ENCODE peak calls at places on chromosomes 5 and 9, in five cellular contexts. R is K562, X is GM12878, T is GM12892, I is H1. U is an unnamed sample.

GRCh38 chr5:149917073-149917676 is 27.4 kb downstream of the PDE6A start:
- DNase-seq in I (no peak), X (no peak), T (no peak), R (no peak), U (no peak)

GRCh38 chr5:159442210-159442850 is 112.0 kb upstream of the IL12B start:
- DNase-seq in X (no peak), I (peak; percentile 52), R (no peak), T (no peak), U (no peak)

GRCh38 chr5:56432326-56432725 is 199.2 kb upstream of the ANKRD55 start:
- DNase-seq in T (no peak), I (no peak), X (no peak), R (no peak), U (no peak)

GRCh38 chr5:108212775-108213346 is 169.0 kb downstream of the FBXL17 start:
- DNase-seq in X (no peak), I (no peak), T (no peak), R (no peak), U (no peak)

GRCh38 chr5:138724470-138725146 is 28.6 kb upstream of the CTNNA1 start:
- DNase-seq in X (no peak), T (no peak), R (no peak), I (peak; percentile 53), U (no peak)

GRCh38 chr5:125198270-125198974 is 452.0 kb upstream of the ZNF608 start:
- DNase-seq in I (no peak), T (no peak), X (no peak), R (no peak), U (no peak)

GRCh38 chr9:27538668-27539067 is 9.1 kb upstream of the MOB3B start:
- DNase-seq in T (no peak), R (no peak), X (no peak), I (no peak), U (no peak)

GRCh38 chr5:134541736-134542376 is 16.4 kb downstream of the JADE2 start:
- DNase-seq in T (no peak), R (peak; percentile 53), I (peak; percentile 85), X (no peak), U (no peak)

GRCh38 chr9:109473329-109473728 is 24.8 kb downstream of the PTPN3 start:
- DNase-seq in T (no peak), I (no peak), R (no peak), X (no peak), U (no peak)

GRCh38 chr9:111979561-111979960 is 82.9 kb downstream of the UGCG start:
- DNase-seq in T (no peak), R (no peak), I (no peak), X (no peak), U (no peak)

GRCh38 chr9:118871531-118871930 is 497.7 kb downstream of the BRINP1 start:
- DNase-seq in X (no peak), T (no peak), R (no peak), I (no peak), U (no peak)

GRCh38 chr5:87258507-87258906 is 9.2 kb upstream of the RASA1 start:
- DNase-seq in T (no peak), I (no peak), R (no peak), X (no peak), U (no peak)

GRCh38 chr9:99803694-99804093 is 18.0 kb upstream of the NR4A3 start:
- DNase-seq in R (no peak), I (no peak), X (no peak), T (no peak), U (no peak)

GRCh38 chr5:34552129-34552528 is 104.0 kb upstream of the RAI14 start:
- DNase-seq in I (no peak), R (no peak), X (no peak), T (no peak), U (no peak)

GRCh38 chr5:4614088-4614487 is 526.0 kb upstream of the ADAMTS16 start:
- DNase-seq in I (no peak), T (no peak), X (no peak), R (no peak), U (no peak)

GRCh38 chr5:134464988-134465855 is 53.5 kb upstream of the CDKN2AIPNL start:
- DNase-seq in I (no peak), X (peak; percentile 43), T (no peak), R (peak; percentile 10), U (no peak)

GRCh38 chr5:4661326-4661725 is 478.8 kb upstream of the ADAMTS16 start:
- DNase-seq in R (no peak), I (no peak), T (no peak), X (no peak), U (no peak)

GRCh38 chr5:111070272-111071134 is 1.0 kb upstream of the TSLP start:
- DNase-seq in T (no peak), R (no peak), X (no peak), I (peak; percentile 74), U (no peak)

GRCh38 chr5:172721455-172722308 is 49.3 kb downstream of the DUSP1 start:
- DNase-seq in I (no peak), R (no peak), T (no peak), X (no peak), U (no peak)

GRCh38 chr5:67515020-67515689 is 318.6 kb upstream of the CD180 start:
- DNase-seq in X (no peak), I (no peak), R (no peak), T (no peak), U (no peak)

GRCh38 chr5:14745753-14746152 is 81.2 kb downstream of the OTULIN start:
- DNase-seq in R (no peak), I (no peak), T (no peak), X (no peak), U (no peak)

GRCh38 chr9:100411472-100412270 is 15.3 kb upstream of the MSANTD3 start:
- DNase-seq in X (peak; percentile 66), R (no peak), T (peak; percentile 82), I (peak; percentile 85), U (peak; percentile 81)

GRCh38 chr9:27565669-27566068 is 7.6 kb downstream of the C9orf72 start:
- DNase-seq in X (no peak), T (no peak), R (no peak), I (no peak), U (no peak)

GRCh38 chr9:136310273-136311030 is 6.6 kb upstream of the CCDC187 start:
- DNase-seq in X (no peak), T (no peak), R (no peak), I (no peak), U (no peak)

GRCh38 chr9:121887553-121888437 is 205.3 kb downstream of the TTLL11 start:
- DNase-seq in T (no peak), X (no peak), I (no peak), R (no peak), U (no peak)

GRCh38 chr9:121892706-121893105 is 200.4 kb downstream of the TTLL11 start:
- DNase-seq in R (no peak), T (no peak), X (no peak), I (no peak), U (no peak)

GRCh38 chr9:121888438-121888775 is 204.7 kb downstream of the TTLL11 start:
- DNase-seq in R (no peak), T (no peak), X (no peak), I (no peak), U (no peak)

GRCh38 chr9:121889990-121890563 is 203.0 kb downstream of the TTLL11 start:
- DNase-seq in R (no peak), T (no peak), I (no peak), X (no peak), U (no peak)

GRCh38 chr9:121890746-121891145 is 202.4 kb downstream of the TTLL11 start:
- DNase-seq in T (no peak), I (no peak), X (no peak), R (no peak), U (no peak)
- TF ChIP-seq POLR2A in T (no peak), I (no peak), X (no peak), R (no peak), U (no peak)

GRCh38 chr9:129506041-129506440 is 114.9 kb downstream of the C9orf50 start:
- DNase-seq in R (no peak), X (no peak), I (no peak), T (no peak), U (no peak)
- TF ChIP-seq TAF1 in R (no peak), X (no peak), I (no peak), T (no peak), U (no peak)

GRCh38 chr5:141841376-141841775 is 36.8 kb downstream of the PCDH1 start:
- DNase-seq in X (no peak), I (no peak), R (no peak), T (no peak), U (no peak)
- TF ChIP-seq POLR2A in X (no peak), I (no peak), R (no peak), T (no peak), U (no peak)

DNA sequence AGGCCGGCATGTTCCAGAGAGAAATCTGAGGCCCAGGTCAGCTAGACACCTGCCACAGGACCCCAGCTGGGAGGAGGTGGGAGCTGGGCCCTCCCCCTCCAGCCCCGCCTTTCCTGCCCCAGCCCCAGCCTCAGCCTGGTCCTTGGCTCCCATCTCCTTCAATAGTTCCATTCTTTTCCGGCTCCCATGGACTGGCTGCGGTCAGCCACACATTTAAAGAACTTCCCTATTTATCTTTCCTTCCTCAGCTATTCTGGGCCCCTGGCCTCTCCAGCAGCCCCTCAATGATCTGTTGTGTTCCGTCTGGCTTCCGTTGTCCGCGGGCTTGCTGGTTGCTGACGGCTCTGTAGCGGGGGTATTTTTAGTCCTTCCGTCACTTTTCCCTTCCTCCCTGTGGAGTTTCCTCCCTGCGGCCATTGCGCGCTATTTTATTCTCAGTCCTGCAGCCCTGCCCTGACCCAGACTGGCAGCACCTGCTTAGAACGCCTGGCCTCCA is 73.8 kb downstream of the AMBP start:
- DNase-seq in I (peak; percentile 29), R (no peak), T (no peak), X (no peak), U (no peak)
- TF ChIP-seq TAF1 in I (no peak), R (no peak), T (no peak), X (no peak), U (no peak)